ENCODE peak calls at places on chromosomes 13 and 19, in five cellular contexts. V, O, M, Y and I are unnamed samples. For H3K4me1, the result is how much of the 10 kb centered on the place peaks cover.

GRCh38 chr13:110266983-110267382 is 40.0 kb downstream of the COL4A1 start:
- DNase-seq in V (no peak), O (no peak), M (no peak), Y (no peak), I (no peak)

GRCh38 chr13:113652404-113653263 is 5.4 kb downstream of the ATP4B start:
- DNase-seq in V (peak), O (no peak), M (no peak), Y (no peak), I (peak)

GRCh38 chr19:17302391-17303166 is 646 bp downstream of the ABHD8 start:
- DNase-seq in V (no peak), O (no peak), M (peak), Y (no peak), I (peak)

GRCh38 chr13:49084961-49085360 is 109.2 kb downstream of the FNDC3A start:
- DNase-seq in V (no peak), O (no peak), M (no peak), Y (no peak), I (no peak)

GRCh38 chr19:6161271-6161850 is 25.9 kb downstream of the ACSBG2 start:
- DNase-seq in V (peak), O (no peak), M (peak), Y (peak), I (no peak)

GRCh38 chr19:8161135-8161646 is 11.8 kb upstream of the FBN3 start:
- DNase-seq in V (no peak), O (no peak), M (no peak), Y (no peak), I (no peak)

GRCh38 chr13:32409561-32410440 is 18.1 kb downstream of the N4BP2L1 start:
- DNase-seq in V (no peak), O (peak), M (no peak), Y (no peak), I (no peak)

GRCh38 chr13:65032825-65033224 is 2197.3 kb downstream of the PCDH9 start:
- DNase-seq in V (no peak), O (no peak), M (no peak), Y (no peak), I (no peak)

GRCh38 chr13:20118268-20119140 is 42.3 kb downstream of the GJA3 start:
- DNase-seq in V (peak), O (no peak), M (peak), Y (peak), I (peak)

GRCh38 chr13:113345486-113345885 is 18.4 kb downstream of the GRTP1 start:
- DNase-seq in V (no peak), O (no peak), M (no peak), Y (no peak), I (no peak)

DNA sequence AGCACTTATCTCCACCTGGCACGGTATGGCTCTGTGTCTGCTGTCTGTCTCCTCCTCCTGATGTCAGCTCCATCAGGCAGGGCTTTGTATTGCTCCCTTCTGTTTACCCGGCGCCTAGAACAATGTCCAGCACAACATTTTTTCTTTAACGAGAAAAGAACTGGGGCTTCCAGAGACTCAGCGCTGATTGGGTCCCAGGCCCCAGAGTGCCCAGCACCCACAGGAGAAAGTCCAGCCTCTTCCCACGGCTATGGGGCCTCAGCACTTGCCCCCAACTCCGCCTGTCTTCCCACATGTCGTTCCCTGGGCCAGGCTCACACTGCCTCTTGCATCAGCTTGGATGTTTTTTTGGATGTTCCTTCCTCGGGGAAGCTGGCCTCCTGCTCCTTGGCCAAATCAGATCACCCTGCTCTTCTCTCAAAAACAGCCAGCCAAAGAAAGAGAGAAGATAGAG is 6.9 kb downstream of the MYPOP start:
- DNase-seq in V (no peak), O (no peak), M (no peak), Y (no peak), I (no peak)
- H3K4me3 ChIP-seq in V (no peak), O (no peak), M (no peak), Y (no peak), I (no peak)

GRCh38 chr19:34173145-34173956 is 1.0 kb downstream of the LSM14A start:
- DNase-seq in V (peak), O (peak), M (no peak), Y (peak), I (peak)
- H3K4me1 ChIP-seq in V (under half), O (under half), M (under half), Y (under half), I (under half)

GRCh38 chr13:105804561-105805190 is 730.8 kb downstream of the EFNB2 start:
- DNase-seq in V (no peak), O (peak), M (no peak), Y (no peak), I (no peak)

GRCh38 chr13:105806335-105806920 is 729.0 kb downstream of the EFNB2 start:
- DNase-seq in V (no peak), O (no peak), M (no peak), Y (no peak), I (no peak)

GRCh38 chr13:105805866-105806265 is 729.6 kb downstream of the EFNB2 start:
- DNase-seq in V (no peak), O (peak), M (no peak), Y (no peak), I (no peak)
- H3K4me3 ChIP-seq in V (no peak), O (no peak), M (no peak), Y (no peak), I (no peak)

DNA sequence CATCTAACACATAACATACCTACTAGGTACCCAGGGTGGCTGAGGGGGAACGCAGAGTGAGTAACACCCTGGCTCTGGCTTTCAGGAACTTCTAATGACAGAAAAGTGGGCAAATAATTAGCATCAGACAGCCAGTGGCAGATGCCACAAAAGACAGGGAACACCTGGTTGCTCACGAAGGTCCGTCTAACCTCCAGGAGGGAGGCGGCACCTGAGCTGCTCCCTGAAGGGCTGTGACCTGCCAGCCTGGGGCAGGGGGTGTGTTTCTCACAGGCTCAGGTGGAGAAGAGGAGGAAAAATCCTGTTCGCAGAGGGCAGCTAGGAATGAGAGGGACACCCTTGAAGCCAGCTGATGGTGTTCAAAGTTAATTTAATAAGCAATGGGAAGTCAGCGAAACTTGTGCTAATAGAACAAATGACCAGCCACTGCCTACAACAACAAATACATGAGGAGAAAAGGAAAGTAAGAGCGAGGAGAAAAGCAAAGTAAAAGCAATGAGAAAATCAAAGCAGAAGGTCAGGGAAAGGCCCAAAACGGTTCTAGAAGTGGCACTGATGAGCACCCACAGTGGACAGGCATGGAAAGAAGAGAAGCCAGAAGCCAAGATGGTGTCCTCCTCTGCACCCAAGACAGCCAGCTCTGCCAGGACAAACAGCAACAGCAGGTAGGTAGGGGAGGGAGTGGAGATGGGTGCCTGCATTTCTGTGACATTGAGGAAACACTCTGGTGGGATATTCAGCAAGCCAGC is 87.3 kb downstream of the STK24 start:
- DNase-seq in V (no peak), O (no peak), M (no peak), Y (no peak), I (no peak)
- H3K4me1 ChIP-seq in V (under half), O (under half), M (under half), Y (under half), I (under half)

GRCh38 chr19:9937001-9937411 is 691 bp upstream of the OLFM2 start:
- DNase-seq in V (no peak), O (no peak), M (no peak), Y (no peak), I (no peak)

GRCh38 chr19:9932835-9933234 is 3.5 kb downstream of the OLFM2 start:
- DNase-seq in V (no peak), O (no peak), M (no peak), Y (no peak), I (no peak)

GRCh38 chr19:9935409-9936062 is 779 bp downstream of the OLFM2 start:
- DNase-seq in V (no peak), O (no peak), M (no peak), Y (no peak), I (no peak)

GRCh38 chr19:9936151-9937000 is at the start of gene OLFM2:
- DNase-seq in V (no peak), O (no peak), M (no peak), Y (no peak), I (no peak)

DNA sequence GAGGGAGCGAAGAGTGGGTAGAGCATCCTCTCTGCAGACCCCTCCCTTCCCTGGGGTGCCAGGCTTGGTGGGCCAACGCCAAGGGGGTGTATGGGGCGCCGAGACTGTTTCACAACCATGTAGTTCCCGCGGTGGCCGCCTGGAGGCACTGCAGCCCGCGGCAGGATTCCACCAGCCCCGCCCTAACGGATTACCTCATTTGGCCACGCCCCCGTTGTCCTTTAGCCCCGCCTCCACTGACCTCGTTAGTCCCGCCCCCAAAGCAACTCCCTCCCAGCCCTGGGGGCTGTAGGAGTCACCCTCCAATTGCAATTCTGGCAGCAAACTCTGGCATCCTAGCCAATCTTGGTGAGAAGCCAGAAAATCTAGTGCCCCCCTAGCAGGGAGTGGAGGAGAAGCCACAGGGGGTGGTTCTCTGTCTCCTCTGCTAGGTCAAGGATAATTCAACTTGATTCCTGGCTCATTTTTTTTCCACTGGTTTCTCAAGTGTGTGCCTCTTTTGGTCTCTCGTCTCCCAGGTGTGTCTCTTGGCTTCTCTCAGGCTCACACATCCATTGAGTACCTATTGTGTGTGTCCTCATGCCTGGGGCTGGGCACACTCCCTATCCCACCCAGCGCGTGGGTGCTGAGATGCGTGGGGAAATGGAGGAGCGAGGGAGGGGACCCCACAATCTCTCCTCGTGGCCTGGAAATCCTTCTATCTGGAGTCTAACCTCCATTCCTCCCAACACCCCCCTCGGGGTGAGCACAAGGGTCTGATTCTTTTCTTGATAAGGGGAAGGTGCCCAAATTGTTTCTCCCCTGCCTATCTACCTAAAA is 2.0 kb downstream of the OLFM2 start:
- DNase-seq in V (peak), O (peak), M (peak), Y (peak), I (peak)
- H3K4me3 ChIP-seq in V (no peak), O (no peak), M (no peak), Y (no peak), I (no peak)

GRCh38 chr19:29675650-29676186 is 10.5 kb downstream of the PLEKHF1 start:
- DNase-seq in V (no peak), O (no peak), M (no peak), Y (no peak), I (no peak)

GRCh38 chr19:29677001-29677781 is 11.9 kb downstream of the PLEKHF1 start:
- DNase-seq in V (no peak), O (no peak), M (no peak), Y (no peak), I (no peak)

GRCh38 chr19:29678484-29679106 is 13.3 kb downstream of the PLEKHF1 start:
- DNase-seq in V (peak), O (no peak), M (no peak), Y (no peak), I (no peak)

GRCh38 chr19:29675120-29675649 is 9.9 kb downstream of the PLEKHF1 start:
- DNase-seq in V (no peak), O (no peak), M (no peak), Y (no peak), I (no peak)

GRCh38 chr19:29676586-29676985 is 11.3 kb downstream of the PLEKHF1 start:
- DNase-seq in V (no peak), O (no peak), M (no peak), Y (no peak), I (peak)
- H3K4me1 ChIP-seq in V (under half), O (under half), M (half or more), Y (under half), I (under half)